ENCODE peak calls at places on chromosomes 1 and 21, in ten cellular contexts. W, K, C, Y, Z, G, J, R, L and A are unnamed samples.

GRCh38 chr1:218804014-218804785 is 369.5 kb upstream of the LYPLAL1 start:
- DNase-seq in W (no peak), L (peak), G (no peak), Y (no peak), R (no peak), K (no peak), C (no peak), J (no peak), Z (no peak), A (no peak)

GRCh38 chr1:4772294-4773010 is 118.0 kb downstream of the AJAP1 start:
- DNase-seq in Z (no peak), J (no peak), W (no peak), R (no peak), C (no peak), G (no peak), K (no peak), L (no peak), Y (no peak), A (no peak)

GRCh38 chr1:109255097-109255651 is 5.8 kb downstream of the CELSR2 start:
- DNase-seq in R (no peak), Z (peak), Y (no peak), K (no peak), J (no peak), G (peak), L (no peak), W (no peak), C (no peak), A (no peak)

GRCh38 chr1:201444792-201445191 is 23.3 kb upstream of the TNNI1 start:
- DNase-seq in G (no peak), L (no peak), Y (no peak), Z (no peak), J (no peak), C (no peak), W (no peak), R (no peak), K (peak), A (no peak)

GRCh38 chr1:87869563-87869962 is 540.9 kb downstream of the LMO4 start:
- DNase-seq in K (peak), C (peak), W (peak), G (no peak), J (no peak), R (no peak), Z (no peak), Y (no peak), L (peak), A (no peak)

GRCh38 chr1:205335692-205336091 is 14.1 kb upstream of the NUAK2 start:
- DNase-seq in L (peak), W (peak), Y (peak), J (peak), G (peak), K (peak), Z (peak), C (peak), R (peak), A (peak)

GRCh38 chr21:45287438-45288391 is at the start of gene POFUT2:
- DNase-seq in Z (peak), C (peak), W (peak), Y (peak), G (peak), R (peak), K (peak), L (peak), J (peak), A (peak)

GRCh38 chr21:39385299-39386145 is 36.6 kb upstream of the HMGN1 start:
- DNase-seq in L (no peak), W (no peak), R (peak), J (peak), Z (peak), Y (peak), K (peak), C (no peak), G (no peak), A (peak)

GRCh38 chr1:206782448-206782847 is 10.2 kb upstream of the IL10 start:
- DNase-seq in C (no peak), Z (no peak), G (no peak), Y (no peak), K (no peak), J (peak), R (no peak), L (no peak), W (no peak), A (no peak)

GRCh38 chr1:7610936-7611335 is 160.2 kb upstream of the VAMP3 start:
- DNase-seq in W (no peak), Z (no peak), L (no peak), C (no peak), Y (no peak), G (no peak), J (no peak), R (no peak), K (no peak), A (no peak)

GRCh38 chr1:117433943-117434342 is 66.7 kb downstream of the MAN1A2 start:
- DNase-seq in Y (no peak), K (no peak), C (no peak), G (no peak), R (no peak), J (no peak), W (no peak), Z (no peak), L (no peak), A (no peak)

GRCh38 chr21:44598031-44598430 is 2.4 kb upstream of the KRTAP10-7 start:
- DNase-seq in R (no peak), W (no peak), G (no peak), K (no peak), J (no peak), C (no peak), Z (no peak), L (no peak), Y (no peak), A (no peak)

GRCh38 chr1:195714248-195714647 is 894.0 kb downstream of the KCNT2 start:
- DNase-seq in K (no peak), C (peak), L (peak), W (no peak), G (no peak), Z (no peak), R (no peak), J (no peak), Y (no peak), A (no peak)

GRCh38 chr1:10730985-10731384 is 65.5 kb downstream of the CASZ1 start:
- DNase-seq in R (no peak), C (peak), K (peak), Z (no peak), L (peak), Y (no peak), W (no peak), J (no peak), G (no peak), A (no peak)

GRCh38 chr1:25486602-25487001 is 55.9 kb downstream of the MACO1 start:
- DNase-seq in L (no peak), W (no peak), G (no peak), C (no peak), Z (peak), R (no peak), Y (no peak), J (no peak), K (no peak), A (no peak)

GRCh38 chr1:112144738-112145426 is 155.4 kb upstream of the KCND3 start:
- DNase-seq in K (no peak), G (no peak), W (no peak), Y (no peak), J (no peak), C (no peak), R (peak), L (no peak), Z (no peak), A (peak)

GRCh38 chr1:247085310-247085709 is 6.7 kb upstream of the ZNF670 start:
- DNase-seq in L (no peak), Y (no peak), Z (no peak), G (no peak), K (no peak), R (no peak), J (no peak), W (no peak), C (no peak), A (no peak)

GRCh38 chr1:27602510-27603319 is 1.2 kb downstream of the AHDC1 start:
- DNase-seq in W (no peak), R (peak), C (no peak), J (no peak), K (no peak), L (peak), Z (peak), Y (no peak), G (no peak), A (peak)

GRCh38 chr1:117033149-117033548 is 27.0 kb upstream of the TTF2 start:
- DNase-seq in W (no peak), G (no peak), J (no peak), R (no peak), C (no peak), L (no peak), K (no peak), Y (no peak), Z (no peak), A (no peak)

GRCh38 chr1:32816676-32817158 is 441 bp downstream of the YARS1 start:
- DNase-seq in Y (no peak), L (peak), Z (peak), G (peak), K (peak), C (peak), R (peak), W (peak), J (peak), A (no peak)

GRCh38 chr1:243799908-243800307 is 50.1 kb downstream of the AKT3 start:
- DNase-seq in R (no peak), G (no peak), W (no peak), J (no peak), L (no peak), Y (no peak), Z (no peak), K (no peak), C (no peak), A (no peak)

GRCh38 chr1:45584351-45585109 is 689 bp downstream of the NASP start:
- DNase-seq in R (peak), Z (peak), C (peak), G (peak), W (peak), J (peak), L (peak), Y (peak), K (peak), A (peak)

GRCh38 chr1:154812911-154813816 is 56.9 kb downstream of the KCNN3 start:
- DNase-seq in J (no peak), K (peak), C (no peak), L (peak), W (no peak), R (peak), Y (no peak), Z (peak), G (peak), A (peak)

GRCh38 chr21:36194024-36194423 is 37.4 kb downstream of the DOP1B start:
- DNase-seq in Z (no peak), R (no peak), G (no peak), L (no peak), W (no peak), K (no peak), Y (no peak), J (no peak), C (no peak), A (no peak)

GRCh38 chr1:94796269-94796668 is 23.9 kb upstream of the SLC44A3 start:
- DNase-seq in R (no peak), Y (no peak), G (no peak), Z (no peak), K (no peak), W (no peak), J (no peak), C (no peak), L (no peak), A (no peak)

GRCh38 chr21:15003463-15004135 is 61.2 kb downstream of the NRIP1 start:
- DNase-seq in J (no peak), L (no peak), Z (peak), G (no peak), C (no peak), R (no peak), W (no peak), Y (no peak), K (no peak), A (no peak)

GRCh38 chr1:56285554-56286402 is 293.6 kb downstream of the PLPP3 start:
- DNase-seq in W (no peak), K (peak), C (no peak), J (no peak), R (peak), Z (no peak), L (no peak), Y (no peak), G (no peak), A (no peak)

GRCh38 chr1:173302890-173303829 is 96.0 kb upstream of the TNFSF4 start:
- DNase-seq in Z (no peak), J (no peak), Y (no peak), C (no peak), W (no peak), L (no peak), K (peak), G (no peak), R (no peak), A (no peak)

GRCh38 chr1:212974735-212975606 is 24.6 kb downstream of the VASH2 start:
- DNase-seq in J (no peak), Z (no peak), K (no peak), L (no peak), Y (no peak), G (no peak), W (no peak), C (no peak), R (no peak), A (no peak)

GRCh38 chr1:15178571-15179484 is 25.3 kb downstream of the TMEM51 start:
- DNase-seq in J (no peak), C (peak), Z (no peak), R (no peak), L (peak), W (no peak), Y (no peak), G (no peak), K (peak), A (no peak)

GRCh38 chr1:64077281-64077940 is 126.0 kb upstream of the UBE2U start:
- DNase-seq in W (no peak), J (no peak), R (no peak), Y (no peak), C (no peak), L (peak), Z (no peak), K (no peak), G (peak), A (no peak)

GRCh38 chr21:29186246-29186645 is 55.8 kb downstream of the MAP3K7CL start:
- DNase-seq in K (no peak), J (no peak), C (no peak), G (no peak), L (no peak), Z (no peak), R (no peak), Y (no peak), W (no peak), A (no peak)

GRCh38 chr1:40305451-40305850 is 11.6 kb downstream of the COL9A2 start:
- DNase-seq in Z (no peak), G (no peak), R (no peak), Y (no peak), L (peak), K (no peak), J (no peak), C (no peak), W (no peak), A (no peak)

GRCh38 chr1:23402286-23403037 is 22.1 kb downstream of the TCEA3 start:
- DNase-seq in C (no peak), K (no peak), G (no peak), W (no peak), J (no peak), Y (no peak), Z (no peak), R (no peak), L (no peak), A (no peak)

GRCh38 chr21:44932366-44933181 is 7.3 kb upstream of the SLX9 start:
- DNase-seq in R (no peak), K (no peak), G (peak), L (no peak), Y (no peak), Z (peak), C (no peak), J (peak), W (no peak), A (peak)

GRCh38 chr1:25651824-25652741 is 35.5 kb downstream of the MAN1C1 start:
- DNase-seq in W (no peak), R (no peak), L (no peak), Y (no peak), J (no peak), Z (no peak), K (no peak), C (no peak), G (no peak), A (peak)

GRCh38 chr1:25022361-25023189 is 92.5 kb upstream of the RUNX3 start:
- DNase-seq in Y (peak), C (peak), L (peak), J (peak), G (peak), K (peak), Z (peak), W (peak), R (peak), A (peak)

GRCh38 chr21:43687566-43688395 is 28.4 kb downstream of the RRP1B start:
- DNase-seq in J (no peak), W (no peak), L (no peak), G (no peak), Y (no peak), C (no peak), R (peak), K (no peak), Z (no peak), A (no peak)